ENCODE peak calls at places on chromosomes 1 and 21, in seven cellular contexts. Q is tibial nerve, M is sigmoid colon, D is A549, P is upper lobe of left lung, V is GM12878, E is body of pancreas. N is an unnamed sample.

GRCh38 chr1:15400627-15401026 is 9.1 kb upstream of the EFHD2 start:
- DNase-seq in V (no peak), E (peak), D (no peak), P (no peak), Q (no peak), M (no peak), N (no peak)

GRCh38 chr1:2493691-2494322 is 17.7 kb downstream of the PLCH2 start:
- DNase-seq in Q (no peak), D (no peak), P (no peak), M (no peak), E (no peak), V (no peak), N (no peak)

GRCh38 chr1:157965584-157965983 is 27.9 kb upstream of the KIRREL1 start:
- DNase-seq in D (no peak), M (no peak), Q (no peak), P (no peak), V (no peak), E (no peak), N (no peak)

GRCh38 chr1:85330711-85331290 is 54.4 kb upstream of the BCL10 start:
- DNase-seq in M (no peak), D (no peak), V (no peak), E (no peak), P (peak), Q (no peak), N (no peak)

GRCh38 chr21:42306366-42307035 is 8.7 kb downstream of the TFF3 start:
- DNase-seq in E (no peak), M (peak), V (no peak), D (no peak), P (no peak), Q (no peak), N (no peak)

GRCh38 chr1:98323396-98323795 is 338.1 kb upstream of the SNX7 start:
- DNase-seq in Q (peak), P (peak), M (no peak), V (no peak), E (no peak), D (peak), N (no peak)

GRCh38 chr1:219555802-219556201 is 57.1 kb downstream of the ZC3H11B start:
- DNase-seq in Q (no peak), M (no peak), P (no peak), D (peak), E (no peak), V (no peak), N (no peak)

GRCh38 chr1:233916706-233917105 is 12.2 kb downstream of the SLC35F3 start:
- DNase-seq in V (no peak), D (no peak), Q (no peak), E (no peak), M (no peak), P (no peak), N (no peak)

GRCh38 chr1:236997882-236998281 is 6.4 kb downstream of the MT1HL1 start:
- DNase-seq in M (no peak), E (no peak), P (peak), Q (no peak), V (no peak), D (no peak), N (no peak)

GRCh38 chr1:244451951-244452795 is 464 bp upstream of the ADSS2 start:
- DNase-seq in E (peak), V (peak), Q (peak), M (peak), P (peak), D (peak), N (peak)

GRCh38 chr1:155160128-155160527 is 13.0 kb downstream of the KRTCAP2 start:
- DNase-seq in E (no peak), Q (no peak), V (no peak), D (no peak), P (no peak), M (peak), N (no peak)

GRCh38 chr1:220221269-220221668 is 51.0 kb downstream of the RAB3GAP2 start:
- DNase-seq in P (no peak), V (no peak), Q (no peak), M (no peak), D (no peak), E (no peak), N (no peak)

GRCh38 chr1:235601087-235601486 is 48.5 kb downstream of the GNG4 start:
- DNase-seq in Q (no peak), M (no peak), D (no peak), P (no peak), V (no peak), E (no peak), N (no peak)

GRCh38 chr1:222600274-222600673 is 10.5 kb upstream of the TAF1A start:
- DNase-seq in D (no peak), P (no peak), Q (no peak), M (no peak), V (no peak), E (no peak), N (no peak)

GRCh38 chr1:167090289-167090942 is at the start of gene GPA33:
- DNase-seq in V (no peak), D (no peak), E (no peak), P (no peak), M (no peak), Q (no peak), N (no peak)

GRCh38 chr1:206694551-206695124 is 9.9 kb downstream of the MAPKAPK2 start:
- DNase-seq in V (no peak), E (no peak), D (no peak), P (no peak), Q (no peak), M (peak), N (no peak)

GRCh38 chr1:178650950-178651461 is 74.0 kb upstream of the RALGPS2 start:
- DNase-seq in Q (no peak), P (no peak), E (no peak), D (no peak), V (no peak), M (no peak), N (no peak)

GRCh38 chr1:165424454-165425283 is 20.3 kb downstream of the RXRG start:
- DNase-seq in Q (no peak), E (no peak), V (no peak), D (no peak), M (no peak), P (no peak), N (no peak)

GRCh38 chr1:166975361-166976129 is at the start of gene ILDR2:
- DNase-seq in P (peak), E (peak), D (peak), Q (peak), M (peak), V (no peak), N (peak)

GRCh38 chr1:26477446-26478152 is 5.4 kb downstream of the HMGN2 start:
- DNase-seq in M (peak), V (no peak), D (no peak), P (no peak), E (no peak), Q (no peak), N (no peak)

GRCh38 chr21:36155603-36156338 is 853 bp upstream of the DOP1B start:
- DNase-seq in M (peak), E (peak), D (no peak), Q (no peak), V (no peak), P (peak), N (no peak)

GRCh38 chr1:111895456-111895855 is 94.0 kb downstream of the KCND3 start:
- DNase-seq in V (no peak), P (no peak), Q (no peak), M (no peak), D (no peak), E (no peak), N (no peak)

GRCh38 chr1:220164517-220164916 is 70.6 kb downstream of the IARS2 start:
- DNase-seq in Q (no peak), D (no peak), V (no peak), E (no peak), P (no peak), M (no peak), N (no peak)

GRCh38 chr1:161001537-161001936 is 19.4 kb downstream of the F11R start:
- DNase-seq in V (no peak), P (peak), M (no peak), D (no peak), E (no peak), Q (no peak), N (no peak)

GRCh38 chr1:31626451-31627202 is 9.1 kb downstream of the HCRTR1 start:
- DNase-seq in P (no peak), M (no peak), V (no peak), E (no peak), Q (no peak), D (no peak), N (no peak)

GRCh38 chr1:95122151-95122697 is 5.1 kb downstream of the TLCD4 start:
- DNase-seq in M (no peak), D (no peak), E (no peak), P (no peak), V (no peak), Q (no peak), N (peak)

GRCh38 chr1:236131916-236132315 is 10.4 kb upstream of the GPR137B start:
- DNase-seq in Q (no peak), P (no peak), D (no peak), E (no peak), M (no peak), V (no peak), N (no peak)

GRCh38 chr1:61210435-61211012 is 128.2 kb downstream of the NFIA start:
- DNase-seq in E (no peak), M (no peak), D (no peak), Q (no peak), P (no peak), V (no peak), N (no peak)

GRCh38 chr1:172499636-172500141 is 33.3 kb upstream of the SUCO start:
- DNase-seq in V (no peak), E (peak), D (peak), M (no peak), P (peak), Q (no peak), N (peak)

GRCh38 chr1:213194383-213194782 is 143.3 kb downstream of the RPS6KC1 start:
- DNase-seq in V (no peak), P (no peak), D (no peak), E (no peak), M (no peak), Q (no peak), N (no peak)

GRCh38 chr1:220652995-220653394 is 37.2 kb upstream of the C1orf115 start:
- DNase-seq in P (no peak), E (no peak), D (no peak), Q (no peak), V (no peak), M (no peak), N (no peak)

GRCh38 chr1:113538225-113538624 is 147.9 kb downstream of the MAGI3 start:
- DNase-seq in V (no peak), P (no peak), Q (no peak), E (no peak), M (no peak), D (no peak), N (no peak)

GRCh38 chr1:234726359-234726836 is 116.4 kb upstream of the IRF2BP2 start:
- DNase-seq in Q (peak), P (no peak), D (no peak), V (no peak), M (peak), E (no peak), N (no peak)

GRCh38 chr1:113813218-113813617 is 942 bp upstream of the RSBN1 start:
- DNase-seq in V (no peak), P (no peak), E (no peak), D (no peak), Q (no peak), M (no peak), N (no peak)

GRCh38 chr21:17693801-17694200 is 81.1 kb upstream of the BTG3 start:
- DNase-seq in Q (no peak), E (no peak), M (no peak), D (no peak), P (no peak), V (no peak), N (no peak)

GRCh38 chr1:167263784-167264464 is 43.2 kb downstream of the POU2F1 start:
- DNase-seq in E (no peak), Q (no peak), D (no peak), V (no peak), P (no peak), M (no peak), N (no peak)

GRCh38 chr1:50620680-50621329 is 197.6 kb upstream of the DMRTA2 start:
- DNase-seq in M (no peak), E (peak), P (peak), V (no peak), Q (no peak), D (no peak), N (peak)

GRCh38 chr1:223813645-223814044 is 32.1 kb downstream of the TP53BP2 start:
- DNase-seq in D (no peak), M (no peak), Q (no peak), P (no peak), V (no peak), E (no peak), N (no peak)
- TF ChIP-seq POLR2A in D (no peak), M (no peak), Q (no peak), P (no peak), V (no peak), E (no peak), N (no peak)

DNA sequence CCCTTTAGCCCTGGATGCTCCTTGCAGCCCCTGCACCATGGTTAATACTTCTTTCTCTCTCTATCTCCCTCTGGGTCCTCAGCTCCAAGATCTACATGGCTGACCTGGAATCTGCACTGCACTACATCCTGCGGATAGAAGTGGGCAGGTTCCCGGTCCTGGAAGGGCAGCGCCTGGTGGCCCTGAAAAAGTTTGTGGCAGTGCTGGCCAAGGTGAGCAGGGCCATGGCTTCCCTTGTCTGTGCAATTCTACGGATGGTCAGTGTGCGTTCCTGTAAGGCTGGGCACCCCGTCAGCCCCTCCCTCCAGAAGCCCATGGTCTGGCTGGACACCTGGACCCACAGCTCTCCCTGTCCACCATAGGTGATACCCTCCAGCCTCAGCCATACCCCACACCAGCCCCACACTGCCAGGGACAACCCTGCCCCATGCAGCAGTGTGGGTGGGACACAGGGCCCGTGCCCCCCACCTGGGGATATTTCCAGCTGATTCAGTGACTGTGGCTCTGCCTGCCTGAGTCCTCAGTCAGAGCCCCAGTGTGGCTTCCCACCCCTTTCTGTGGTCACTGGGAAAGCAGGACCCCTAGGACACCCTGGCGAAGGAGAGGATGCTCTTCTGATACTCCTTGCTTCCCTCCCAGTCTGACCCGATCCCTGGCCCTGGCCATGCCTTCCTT is 31.4 kb downstream of the QSOX1 start:
- DNase-seq in D (no peak), P (no peak), V (no peak), Q (no peak), E (no peak), M (no peak), N (no peak)
- TF ChIP-seq POLR2A in D (no peak), P (no peak), V (no peak), Q (no peak), E (no peak), M (no peak), N (no peak)

GRCh38 chr1:77888429-77889239 is at the start of gene NEXN:
- DNase-seq in V (no peak), P (peak), D (peak), Q (peak), E (peak), M (peak), N (peak)
- TF ChIP-seq POLR2A in V (no peak), P (peak), D (peak), Q (no peak), E (peak), M (peak), N (no peak)

GRCh38 chr21:45264146-45264918 is 23.4 kb downstream of the POFUT2 start:
- DNase-seq in V (no peak), P (no peak), E (no peak), M (peak), Q (no peak), D (no peak), N (no peak)
- TF ChIP-seq POLR2A in V (no peak), P (no peak), E (no peak), M (no peak), Q (no peak), D (no peak), N (no peak)

DNA sequence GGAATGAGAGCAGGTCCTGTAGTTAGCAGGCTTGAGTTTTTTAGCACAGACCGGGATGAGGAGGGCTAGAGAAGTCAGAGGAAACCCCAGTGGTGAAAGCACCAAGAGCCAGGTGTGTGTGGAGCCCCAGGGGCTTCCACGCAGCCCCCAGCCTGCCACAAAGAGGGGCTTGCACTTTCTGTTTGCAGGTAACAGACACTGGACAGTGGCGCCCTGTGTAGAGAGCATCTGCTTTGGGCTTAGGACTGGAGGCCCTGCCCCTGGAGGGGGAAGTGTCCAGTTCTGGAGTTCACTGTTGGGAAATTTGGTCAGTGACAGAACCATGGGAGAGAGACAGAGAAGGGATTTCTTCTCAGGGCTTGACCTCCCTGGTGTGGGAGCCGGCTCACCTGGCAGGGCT is 19.5 kb downstream of the AGT start:
- DNase-seq in D (no peak), M (no peak), V (no peak), Q (no peak), P (no peak), E (no peak), N (no peak)
- TF ChIP-seq POLR2A in D (no peak), M (no peak), V (no peak), Q (no peak), P (no peak), E (no peak), N (no peak)

GRCh38 chr1:209756608-209757445 is 974 bp downstream of the TRAF3IP3 start:
- DNase-seq in V (peak), D (no peak), Q (no peak), E (no peak), P (peak), M (no peak), N (no peak)
- TF ChIP-seq POLR2A in V (no peak), D (no peak), Q (no peak), E (no peak), P (no peak), M (no peak), N (no peak)